ENCODE peak calls at places on chromosomes 1 and 21, in four cellular contexts. One of them, this sample, is unnamed.

GRCh38 chr1:42748461-42749410 is 8.7 kb upstream of the CLDN19 start:
- DNase-seq in dorsolateral prefrontal cortex: no peak
- DNase-seq in pancreas: no peak
- DNase-seq in CD8-positive, alpha-beta T cell: no peak
- DNase-seq in this sample: no peak

GRCh38 chr1:52139817-52140540 is 1.9 kb upstream of the ZFYVE9 start:
- DNase-seq in dorsolateral prefrontal cortex: no peak
- DNase-seq in CD8-positive, alpha-beta T cell: peak
- DNase-seq in pancreas: no peak
- DNase-seq in this sample: no peak

GRCh38 chr1:12491691-12492090 is 126.3 kb downstream of the DHRS3 start:
- DNase-seq in pancreas: no peak
- DNase-seq in dorsolateral prefrontal cortex: no peak
- DNase-seq in CD8-positive, alpha-beta T cell: no peak
- DNase-seq in this sample: no peak

GRCh38 chr1:196308171-196308570 is 300.1 kb downstream of the KCNT2 start:
- DNase-seq in pancreas: no peak
- DNase-seq in CD8-positive, alpha-beta T cell: no peak
- DNase-seq in dorsolateral prefrontal cortex: no peak
- DNase-seq in this sample: no peak

GRCh38 chr21:36169465-36170128 is 13.0 kb downstream of the DOP1B start:
- DNase-seq in dorsolateral prefrontal cortex: peak
- DNase-seq in pancreas: no peak
- DNase-seq in CD8-positive, alpha-beta T cell: no peak
- DNase-seq in this sample: no peak

GRCh38 chr21:16427587-16428087 is 697.9 kb downstream of the USP25 start:
- DNase-seq in CD8-positive, alpha-beta T cell: no peak
- DNase-seq in pancreas: no peak
- DNase-seq in dorsolateral prefrontal cortex: no peak
- DNase-seq in this sample: no peak

GRCh38 chr1:161182214-161182613 is 4.9 kb upstream of the B4GALT3 start:
- DNase-seq in dorsolateral prefrontal cortex: no peak
- DNase-seq in pancreas: no peak
- DNase-seq in CD8-positive, alpha-beta T cell: peak
- DNase-seq in this sample: no peak

GRCh38 chr1:247287460-247287859 is 31.6 kb downstream of the VN1R5 start:
- DNase-seq in dorsolateral prefrontal cortex: no peak
- DNase-seq in pancreas: no peak
- DNase-seq in CD8-positive, alpha-beta T cell: no peak
- DNase-seq in this sample: no peak

GRCh38 chr1:49824261-49824660 is 199.5 kb downstream of the AGBL4 start:
- DNase-seq in pancreas: no peak
- DNase-seq in dorsolateral prefrontal cortex: no peak
- DNase-seq in CD8-positive, alpha-beta T cell: no peak
- DNase-seq in this sample: no peak

GRCh38 chr1:27666294-27666693 is 5.7 kb downstream of the IFI6 start:
- DNase-seq in pancreas: no peak
- DNase-seq in dorsolateral prefrontal cortex: no peak
- DNase-seq in CD8-positive, alpha-beta T cell: no peak
- DNase-seq in this sample: no peak

GRCh38 chr1:3431266-3431665 is 23.2 kb upstream of the ARHGEF16 start:
- DNase-seq in CD8-positive, alpha-beta T cell: no peak
- DNase-seq in pancreas: no peak
- DNase-seq in dorsolateral prefrontal cortex: no peak
- DNase-seq in this sample: no peak

GRCh38 chr1:63607322-63607721 is 14.1 kb downstream of the PGM1 start:
- DNase-seq in CD8-positive, alpha-beta T cell: no peak
- DNase-seq in dorsolateral prefrontal cortex: no peak
- DNase-seq in pancreas: no peak
- DNase-seq in this sample: no peak

GRCh38 chr1:245079021-245079609 is 75.7 kb upstream of the KIF26B start:
- DNase-seq in dorsolateral prefrontal cortex: no peak
- DNase-seq in pancreas: no peak
- DNase-seq in CD8-positive, alpha-beta T cell: no peak
- DNase-seq in this sample: no peak

GRCh38 chr1:24142546-24143431 is at the start of gene IL22RA1:
- DNase-seq in dorsolateral prefrontal cortex: no peak
- DNase-seq in pancreas: peak
- DNase-seq in CD8-positive, alpha-beta T cell: no peak
- DNase-seq in this sample: no peak

GRCh38 chr1:162107911-162108310 is 38.4 kb downstream of the NOS1AP start:
- DNase-seq in dorsolateral prefrontal cortex: no peak
- DNase-seq in pancreas: no peak
- DNase-seq in CD8-positive, alpha-beta T cell: no peak
- DNase-seq in this sample: no peak

GRCh38 chr1:29453502-29454240 is 217.3 kb downstream of the PTPRU start:
- DNase-seq in dorsolateral prefrontal cortex: no peak
- DNase-seq in CD8-positive, alpha-beta T cell: no peak
- DNase-seq in pancreas: no peak
- DNase-seq in this sample: no peak

GRCh38 chr1:20199410-20199809 is 13.1 kb upstream of the PLA2G2C start:
- DNase-seq in pancreas: no peak
- DNase-seq in CD8-positive, alpha-beta T cell: no peak
- DNase-seq in dorsolateral prefrontal cortex: no peak
- DNase-seq in this sample: no peak

GRCh38 chr1:112828716-112829115 is 113.6 kb upstream of the PPM1J start:
- DNase-seq in pancreas: no peak
- DNase-seq in CD8-positive, alpha-beta T cell: no peak
- DNase-seq in dorsolateral prefrontal cortex: no peak
- DNase-seq in this sample: no peak

GRCh38 chr1:87673748-87674147 is 345.1 kb downstream of the LMO4 start:
- DNase-seq in CD8-positive, alpha-beta T cell: no peak
- DNase-seq in dorsolateral prefrontal cortex: no peak
- DNase-seq in pancreas: no peak
- DNase-seq in this sample: no peak

GRCh38 chr1:119987689-119988088 is 81.8 kb downstream of the NOTCH2 start:
- DNase-seq in CD8-positive, alpha-beta T cell: no peak
- DNase-seq in dorsolateral prefrontal cortex: no peak
- DNase-seq in pancreas: no peak
- DNase-seq in this sample: no peak

GRCh38 chr1:61120998-61121397 is 38.6 kb downstream of the NFIA start:
- DNase-seq in dorsolateral prefrontal cortex: no peak
- DNase-seq in CD8-positive, alpha-beta T cell: no peak
- DNase-seq in pancreas: no peak
- DNase-seq in this sample: no peak

GRCh38 chr1:22709891-22710687 is 550 bp upstream of the EPHB2 start:
- DNase-seq in dorsolateral prefrontal cortex: peak
- DNase-seq in CD8-positive, alpha-beta T cell: peak
- DNase-seq in pancreas: peak
- DNase-seq in this sample: no peak

GRCh38 chr1:52907068-52907811 is 14.3 kb downstream of the ECHDC2 start:
- DNase-seq in pancreas: no peak
- DNase-seq in dorsolateral prefrontal cortex: no peak
- DNase-seq in CD8-positive, alpha-beta T cell: no peak
- DNase-seq in this sample: no peak

GRCh38 chr1:227756172-227756959 is 21.1 kb downstream of the SNAP47 start:
- DNase-seq in CD8-positive, alpha-beta T cell: no peak
- DNase-seq in dorsolateral prefrontal cortex: no peak
- DNase-seq in pancreas: no peak
- DNase-seq in this sample: no peak

GRCh38 chr21:41441546-41441945 is 15.5 kb downstream of the MX1 start:
- DNase-seq in dorsolateral prefrontal cortex: no peak
- DNase-seq in CD8-positive, alpha-beta T cell: no peak
- DNase-seq in pancreas: no peak
- DNase-seq in this sample: no peak

GRCh38 chr1:155324717-155325595 is 4.3 kb downstream of the RUSC1 start:
- DNase-seq in CD8-positive, alpha-beta T cell: no peak
- DNase-seq in dorsolateral prefrontal cortex: no peak
- DNase-seq in pancreas: peak
- DNase-seq in this sample: peak

GRCh38 chr1:241406421-241406820 is 49.4 kb upstream of the RGS7 start:
- DNase-seq in pancreas: no peak
- DNase-seq in dorsolateral prefrontal cortex: no peak
- DNase-seq in CD8-positive, alpha-beta T cell: no peak
- DNase-seq in this sample: no peak

GRCh38 chr1:109783436-109783835 is 19.7 kb upstream of the EPS8L3 start:
- DNase-seq in CD8-positive, alpha-beta T cell: no peak
- DNase-seq in dorsolateral prefrontal cortex: no peak
- DNase-seq in pancreas: no peak
- DNase-seq in this sample: no peak

GRCh38 chr1:204202481-204202880 is 6.2 kb upstream of the KISS1 start:
- DNase-seq in CD8-positive, alpha-beta T cell: no peak
- DNase-seq in pancreas: no peak
- DNase-seq in dorsolateral prefrontal cortex: no peak
- DNase-seq in this sample: no peak

GRCh38 chr1:71196685-71197084 is 115.8 kb upstream of the ZRANB2 start:
- DNase-seq in CD8-positive, alpha-beta T cell: no peak
- DNase-seq in dorsolateral prefrontal cortex: no peak
- DNase-seq in pancreas: no peak
- DNase-seq in this sample: no peak

GRCh38 chr1:229040630-229041358 is 230.1 kb upstream of the RAB4A start:
- DNase-seq in pancreas: no peak
- DNase-seq in CD8-positive, alpha-beta T cell: no peak
- DNase-seq in dorsolateral prefrontal cortex: no peak
- DNase-seq in this sample: no peak

GRCh38 chr1:67832737-67833594 is at the start of gene GNG12:
- DNase-seq in pancreas: peak
- DNase-seq in CD8-positive, alpha-beta T cell: no peak
- DNase-seq in dorsolateral prefrontal cortex: no peak
- DNase-seq in this sample: peak

GRCh38 chr1:17167041-17167782 is 37.7 kb upstream of the PADI1 start:
- DNase-seq in CD8-positive, alpha-beta T cell: no peak
- DNase-seq in dorsolateral prefrontal cortex: no peak
- DNase-seq in pancreas: no peak
- DNase-seq in this sample: no peak

GRCh38 chr1:22330763-22331119 is 120.9 kb upstream of the ZBTB40 start:
- DNase-seq in CD8-positive, alpha-beta T cell: no peak
- DNase-seq in dorsolateral prefrontal cortex: no peak
- DNase-seq in pancreas: no peak
- DNase-seq in this sample: no peak

GRCh38 chr1:14850563-14850962 is 252.1 kb downstream of the KAZN start:
- DNase-seq in pancreas: peak
- DNase-seq in dorsolateral prefrontal cortex: no peak
- DNase-seq in CD8-positive, alpha-beta T cell: no peak
- DNase-seq in this sample: no peak

GRCh38 chr1:25817840-25818501 is 1.8 kb upstream of the MTFR1L start:
- DNase-seq in dorsolateral prefrontal cortex: no peak
- DNase-seq in pancreas: no peak
- DNase-seq in CD8-positive, alpha-beta T cell: no peak
- DNase-seq in this sample: no peak

GRCh38 chr1:154586641-154587040 is 19.1 kb downstream of the CHRNB2 start:
- DNase-seq in dorsolateral prefrontal cortex: no peak
- DNase-seq in pancreas: no peak
- DNase-seq in CD8-positive, alpha-beta T cell: no peak
- DNase-seq in this sample: no peak

GRCh38 chr21:45468971-45469272 is 64.0 kb downstream of the COL18A1 start:
- DNase-seq in pancreas: no peak
- DNase-seq in CD8-positive, alpha-beta T cell: peak
- DNase-seq in dorsolateral prefrontal cortex: no peak
- DNase-seq in this sample: no peak

DNA sequence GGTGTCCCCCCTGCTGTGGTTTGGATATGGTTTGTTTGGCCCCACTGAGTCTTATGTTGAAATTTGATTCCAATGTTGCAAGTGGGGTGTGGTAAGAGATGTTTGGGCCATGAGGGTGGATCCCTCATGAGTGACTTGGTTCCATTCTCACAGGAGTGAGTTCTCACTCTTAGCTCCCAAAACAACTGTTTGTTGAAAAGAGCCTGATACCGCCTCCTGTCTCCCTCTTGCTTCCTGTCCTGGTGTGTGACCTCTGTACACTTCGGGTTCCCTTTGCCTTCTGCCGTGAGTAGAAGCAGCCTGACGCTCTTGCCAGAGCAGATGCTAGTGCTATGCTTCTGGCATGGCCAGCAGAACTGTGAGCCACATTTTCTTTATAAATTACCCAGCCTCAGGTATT is 60.5 kb downstream of the C21orf91 start:
- DNase-seq in pancreas: no peak
- DNase-seq in CD8-positive, alpha-beta T cell: no peak
- DNase-seq in dorsolateral prefrontal cortex: no peak
- DNase-seq in this sample: no peak
- H3K27ac ChIP-seq in pancreas: no peak
- H3K27ac ChIP-seq in CD8-positive, alpha-beta T cell: no peak
- H3K27ac ChIP-seq in dorsolateral prefrontal cortex: no peak
- H3K27ac ChIP-seq in this sample: no peak

DNA sequence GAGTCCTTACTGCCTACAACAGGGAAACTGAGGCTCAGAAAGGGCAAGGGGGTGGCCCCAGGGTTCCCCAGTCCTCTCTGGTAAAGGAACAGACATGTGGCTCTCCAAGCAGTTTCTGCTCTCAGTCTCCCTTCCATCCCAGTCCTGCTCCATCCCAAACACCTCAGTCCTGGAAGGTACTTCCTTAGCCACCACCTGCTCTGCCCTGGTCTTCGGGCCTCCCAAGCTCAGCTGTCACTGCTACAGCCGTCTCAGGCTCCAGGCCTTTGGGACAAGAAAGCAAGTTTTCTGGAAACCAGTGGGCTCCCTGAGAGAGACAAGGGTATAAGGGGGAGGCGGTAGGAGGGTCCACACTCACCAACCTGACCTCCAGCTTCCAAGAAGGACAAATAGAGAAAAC is 23.1 kb upstream of the ADGRB2 start:
- DNase-seq in CD8-positive, alpha-beta T cell: no peak
- DNase-seq in pancreas: no peak
- DNase-seq in dorsolateral prefrontal cortex: no peak
- DNase-seq in this sample: no peak
- H3K4me3 ChIP-seq in CD8-positive, alpha-beta T cell: no peak
- H3K4me3 ChIP-seq in pancreas: no peak
- H3K4me3 ChIP-seq in dorsolateral prefrontal cortex: no peak
- H3K4me3 ChIP-seq in this sample: no peak

GRCh38 chr1:158040323-158040722 is 46.9 kb downstream of the KIRREL1 start:
- DNase-seq in dorsolateral prefrontal cortex: no peak
- DNase-seq in CD8-positive, alpha-beta T cell: no peak
- DNase-seq in pancreas: no peak
- DNase-seq in this sample: no peak
- H3K27ac ChIP-seq in dorsolateral prefrontal cortex: no peak
- H3K27ac ChIP-seq in CD8-positive, alpha-beta T cell: no peak
- H3K27ac ChIP-seq in pancreas: no peak
- H3K27ac ChIP-seq in this sample: no peak

GRCh38 chr1:38728176-38728908 is 131.2 kb downstream of the RRAGC start:
- DNase-seq in dorsolateral prefrontal cortex: peak
- DNase-seq in CD8-positive, alpha-beta T cell: no peak
- DNase-seq in pancreas: no peak
- DNase-seq in this sample: peak
- H3K4me3 ChIP-seq in dorsolateral prefrontal cortex: no peak
- H3K4me3 ChIP-seq in CD8-positive, alpha-beta T cell: no peak
- H3K4me3 ChIP-seq in pancreas: no peak
- H3K4me3 ChIP-seq in this sample: no peak

GRCh38 chr1:55045430-55045829 is 6.1 kb downstream of the PCSK9 start:
- DNase-seq in CD8-positive, alpha-beta T cell: no peak
- DNase-seq in pancreas: no peak
- DNase-seq in dorsolateral prefrontal cortex: no peak
- DNase-seq in this sample: no peak

GRCh38 chr1:55047611-55048010 is 8.3 kb downstream of the PCSK9 start:
- DNase-seq in dorsolateral prefrontal cortex: no peak
- DNase-seq in CD8-positive, alpha-beta T cell: no peak
- DNase-seq in pancreas: no peak
- DNase-seq in this sample: no peak

GRCh38 chr1:55044617-55045397 is 5.5 kb downstream of the PCSK9 start:
- DNase-seq in dorsolateral prefrontal cortex: no peak
- DNase-seq in pancreas: no peak
- DNase-seq in CD8-positive, alpha-beta T cell: no peak
- DNase-seq in this sample: no peak

GRCh38 chr1:55048453-55049270 is 9.3 kb downstream of the PCSK9 start:
- DNase-seq in dorsolateral prefrontal cortex: no peak
- DNase-seq in pancreas: no peak
- DNase-seq in CD8-positive, alpha-beta T cell: no peak
- DNase-seq in this sample: no peak

GRCh38 chr1:55046871-55047270 is 7.5 kb downstream of the PCSK9 start:
- DNase-seq in pancreas: no peak
- DNase-seq in CD8-positive, alpha-beta T cell: no peak
- DNase-seq in dorsolateral prefrontal cortex: no peak
- DNase-seq in this sample: no peak
- H3K27ac ChIP-seq in pancreas: no peak
- H3K27ac ChIP-seq in CD8-positive, alpha-beta T cell: no peak
- H3K27ac ChIP-seq in dorsolateral prefrontal cortex: no peak
- H3K27ac ChIP-seq in this sample: no peak